ENCODE peak calls at places on chromosomes 5 and 9, in nine cellular contexts. One of them, this sample, is unnamed.

GRCh38 chr5:176500511-176500910 is 36.7 kb downstream of the RNF44 start:
- DNase-seq in tibial nerve: no peak
- DNase-seq in gastrocnemius medialis: no peak
- DNase-seq in MM.1S: no peak
- DNase-seq in astrocyte of the spinal cord: no peak
- DNase-seq in vagina: no peak
- DNase-seq in GM12865: no peak
- DNase-seq in nephron progenitor cell: no peak
- DNase-seq in lung: no peak
- DNase-seq in this sample: no peak

GRCh38 chr5:178590141-178590923 is at the start of gene COL23A1:
- DNase-seq in tibial nerve: no peak
- DNase-seq in gastrocnemius medialis: peak; percentile 43
- DNase-seq in MM.1S: no peak
- DNase-seq in astrocyte of the spinal cord: peak; percentile 53
- DNase-seq in vagina: no peak
- DNase-seq in GM12865: peak; percentile 3
- DNase-seq in nephron progenitor cell: peak; percentile 84
- DNase-seq in lung: peak; percentile 48
- DNase-seq in this sample: no peak

GRCh38 chr9:93911871-93912554 is 43.1 kb downstream of the BARX1 start:
- DNase-seq in tibial nerve: no peak
- DNase-seq in gastrocnemius medialis: no peak
- DNase-seq in MM.1S: no peak
- DNase-seq in astrocyte of the spinal cord: no peak
- DNase-seq in vagina: no peak
- DNase-seq in GM12865: no peak
- DNase-seq in nephron progenitor cell: no peak
- DNase-seq in lung: no peak
- DNase-seq in this sample: no peak

GRCh38 chr5:17123785-17124184 is 93.6 kb upstream of the BASP1 start:
- DNase-seq in tibial nerve: no peak
- DNase-seq in gastrocnemius medialis: no peak
- DNase-seq in MM.1S: no peak
- DNase-seq in astrocyte of the spinal cord: no peak
- DNase-seq in vagina: no peak
- DNase-seq in GM12865: no peak
- DNase-seq in nephron progenitor cell: no peak
- DNase-seq in lung: no peak
- DNase-seq in this sample: no peak

GRCh38 chr9:94600715-94601114 is 7.1 kb upstream of the FBP2 start:
- DNase-seq in tibial nerve: no peak
- DNase-seq in gastrocnemius medialis: peak; percentile 30
- DNase-seq in MM.1S: no peak
- DNase-seq in astrocyte of the spinal cord: no peak
- DNase-seq in vagina: no peak
- DNase-seq in GM12865: no peak
- DNase-seq in nephron progenitor cell: no peak
- DNase-seq in lung: no peak
- DNase-seq in this sample: no peak

GRCh38 chr9:93039976-93040375 is 18.5 kb upstream of the SUSD3 start:
- DNase-seq in tibial nerve: no peak
- DNase-seq in gastrocnemius medialis: no peak
- DNase-seq in MM.1S: no peak
- DNase-seq in astrocyte of the spinal cord: no peak
- DNase-seq in vagina: no peak
- DNase-seq in GM12865: no peak
- DNase-seq in nephron progenitor cell: no peak
- DNase-seq in lung: no peak
- DNase-seq in this sample: no peak

GRCh38 chr5:113221294-113222176 is 213.3 kb downstream of the TSSK1B start:
- DNase-seq in tibial nerve: no peak
- DNase-seq in gastrocnemius medialis: no peak
- DNase-seq in MM.1S: no peak
- DNase-seq in astrocyte of the spinal cord: no peak
- DNase-seq in vagina: no peak
- DNase-seq in GM12865: no peak
- DNase-seq in nephron progenitor cell: no peak
- DNase-seq in lung: no peak
- DNase-seq in this sample: no peak

GRCh38 chr5:173963867-173964429 is 25.0 kb upstream of the C5orf47 start:
- DNase-seq in tibial nerve: no peak
- DNase-seq in gastrocnemius medialis: no peak
- DNase-seq in MM.1S: no peak
- DNase-seq in astrocyte of the spinal cord: peak; percentile 64
- DNase-seq in vagina: no peak
- DNase-seq in GM12865: no peak
- DNase-seq in nephron progenitor cell: peak; percentile 40
- DNase-seq in lung: no peak
- DNase-seq in this sample: peak; percentile 49

GRCh38 chr9:77215874-77216273 is 38.5 kb downstream of the VPS13A start:
- DNase-seq in tibial nerve: no peak
- DNase-seq in gastrocnemius medialis: no peak
- DNase-seq in MM.1S: no peak
- DNase-seq in astrocyte of the spinal cord: peak; percentile 19
- DNase-seq in vagina: no peak
- DNase-seq in GM12865: no peak
- DNase-seq in nephron progenitor cell: no peak
- DNase-seq in lung: no peak
- DNase-seq in this sample: no peak
- TF ChIP-seq CTCF in tibial nerve: no peak
- TF ChIP-seq CTCF in gastrocnemius medialis: no peak
- TF ChIP-seq CTCF in MM.1S: no peak
- TF ChIP-seq CTCF in astrocyte of the spinal cord: peak; percentile 44
- TF ChIP-seq CTCF in vagina: no peak
- TF ChIP-seq CTCF in GM12865: no peak
- TF ChIP-seq CTCF in nephron progenitor cell: peak; percentile 18
- TF ChIP-seq CTCF in lung: no peak
- TF ChIP-seq CTCF in this sample: no peak

DNA sequence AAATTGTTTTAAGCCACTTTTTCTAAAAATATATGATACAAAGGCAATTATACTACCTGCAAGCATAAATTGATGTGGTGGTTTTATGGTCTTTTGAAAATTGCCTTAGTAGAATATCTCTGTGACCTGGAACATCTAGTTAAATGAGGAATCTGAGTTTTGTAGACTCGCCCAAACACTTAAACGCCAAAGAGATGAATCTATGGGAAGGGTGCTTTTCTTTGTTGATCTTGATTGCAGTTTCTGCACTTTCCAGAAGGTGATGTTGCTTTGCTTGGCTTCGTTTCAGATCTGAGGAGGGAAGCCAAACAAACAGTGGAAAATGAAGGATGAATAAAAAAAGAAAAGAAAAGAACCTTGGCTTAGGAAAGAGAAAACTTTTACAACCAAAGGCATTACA is 1021.3 kb downstream of the NR2F1-AS1 start:
- DNase-seq in tibial nerve: no peak
- DNase-seq in gastrocnemius medialis: no peak
- DNase-seq in MM.1S: no peak
- DNase-seq in astrocyte of the spinal cord: peak; percentile 86
- DNase-seq in vagina: no peak
- DNase-seq in GM12865: no peak
- DNase-seq in nephron progenitor cell: no peak
- DNase-seq in lung: no peak
- DNase-seq in this sample: no peak
- TF ChIP-seq CTCF in tibial nerve: no peak
- TF ChIP-seq CTCF in gastrocnemius medialis: no peak
- TF ChIP-seq CTCF in MM.1S: no peak
- TF ChIP-seq CTCF in astrocyte of the spinal cord: peak; percentile 26
- TF ChIP-seq CTCF in vagina: no peak
- TF ChIP-seq CTCF in GM12865: no peak
- TF ChIP-seq CTCF in nephron progenitor cell: no peak
- TF ChIP-seq CTCF in lung: no peak
- TF ChIP-seq CTCF in this sample: no peak

DNA sequence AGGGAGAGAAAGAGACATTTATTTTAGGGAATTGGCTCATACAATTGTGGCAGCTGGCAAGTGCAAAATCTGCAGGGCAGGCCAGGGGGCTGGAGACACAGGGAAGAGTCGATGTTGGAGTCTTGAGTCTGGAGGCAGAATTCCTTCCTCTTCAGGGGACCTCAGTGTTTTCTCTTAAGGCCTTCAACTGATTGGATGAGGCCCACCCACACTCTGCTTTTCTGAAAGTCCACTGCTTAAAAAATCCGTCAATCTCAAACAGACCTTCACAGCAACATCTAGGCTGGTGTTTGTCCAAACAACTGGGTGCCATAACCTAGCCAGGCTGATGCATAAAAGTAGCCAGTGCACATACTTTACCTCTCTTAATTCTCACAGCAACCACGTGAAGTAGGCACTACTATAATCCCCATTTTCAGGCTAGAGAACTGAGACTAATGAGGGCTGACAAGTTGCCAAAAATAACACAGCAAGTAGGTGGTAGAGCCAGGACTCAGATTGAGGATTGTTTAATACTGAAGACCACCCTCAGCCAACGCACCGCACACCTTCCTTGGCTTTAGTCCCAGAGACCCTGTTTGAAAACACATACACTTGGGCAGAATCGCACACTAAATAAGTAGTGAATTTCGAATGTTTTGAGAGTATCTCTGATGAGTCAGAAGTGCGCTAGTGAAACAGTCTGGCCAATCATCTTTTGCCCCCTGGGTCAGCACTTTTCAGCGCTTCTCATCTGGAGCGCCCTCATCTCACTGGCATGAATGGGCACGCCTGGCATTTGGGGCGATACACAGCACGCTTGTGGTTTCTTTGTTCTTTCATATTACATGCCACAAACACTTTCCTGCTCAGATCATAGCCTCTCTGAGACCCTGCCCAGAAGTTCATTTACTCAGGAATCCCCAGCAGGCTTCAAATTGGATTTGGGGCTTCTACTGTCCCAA is 591.4 kb downstream of the CCDC171 start:
- DNase-seq in tibial nerve: no peak
- DNase-seq in gastrocnemius medialis: no peak
- DNase-seq in MM.1S: no peak
- DNase-seq in astrocyte of the spinal cord: no peak
- DNase-seq in vagina: no peak
- DNase-seq in GM12865: peak; percentile 29
- DNase-seq in nephron progenitor cell: no peak
- DNase-seq in lung: no peak
- DNase-seq in this sample: no peak
- TF ChIP-seq CTCF in tibial nerve: no peak
- TF ChIP-seq CTCF in gastrocnemius medialis: no peak
- TF ChIP-seq CTCF in MM.1S: no peak
- TF ChIP-seq CTCF in astrocyte of the spinal cord: no peak
- TF ChIP-seq CTCF in vagina: no peak
- TF ChIP-seq CTCF in GM12865: no peak
- TF ChIP-seq CTCF in nephron progenitor cell: no peak
- TF ChIP-seq CTCF in lung: no peak
- TF ChIP-seq CTCF in this sample: no peak

DNA sequence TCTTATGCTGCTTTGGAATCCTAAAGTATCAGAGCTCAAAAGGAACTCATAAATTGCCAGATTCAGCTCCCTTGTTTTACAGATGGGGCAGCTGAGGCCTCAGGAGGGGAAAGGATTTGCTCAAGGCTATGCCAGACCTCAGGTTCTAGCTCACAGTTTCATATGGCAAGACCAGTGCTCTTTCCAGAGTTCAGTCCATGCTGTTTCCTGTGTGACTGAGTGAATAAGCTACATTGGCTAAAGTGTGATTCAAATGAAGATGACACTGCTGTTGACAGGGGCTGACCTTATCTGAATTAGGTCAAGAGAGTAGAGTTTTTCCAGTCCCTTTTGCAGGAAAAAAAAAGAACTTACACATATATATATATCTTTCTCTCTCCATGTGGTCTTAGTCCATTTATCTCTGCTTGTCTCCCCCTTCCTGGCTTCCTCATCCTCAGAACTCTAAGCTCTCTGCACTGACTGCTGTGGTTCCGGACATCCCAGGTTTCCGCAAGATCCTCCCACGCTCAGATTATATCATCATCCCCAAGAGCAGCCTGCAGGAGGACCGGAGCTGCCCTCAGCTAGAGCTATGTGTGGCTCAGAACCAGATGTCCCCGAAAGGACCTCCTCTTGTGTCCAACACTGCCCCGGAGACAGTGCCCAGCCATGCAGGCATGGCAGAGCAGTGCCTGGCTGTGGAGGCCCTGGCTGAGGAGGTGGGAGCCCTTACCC is 9.3 kb downstream of the HMGXB3 start:
- DNase-seq in tibial nerve: no peak
- DNase-seq in gastrocnemius medialis: no peak
- DNase-seq in MM.1S: no peak
- DNase-seq in astrocyte of the spinal cord: no peak
- DNase-seq in vagina: no peak
- DNase-seq in GM12865: no peak
- DNase-seq in nephron progenitor cell: no peak
- DNase-seq in lung: no peak
- DNase-seq in this sample: no peak
- TF ChIP-seq CTCF in tibial nerve: no peak
- TF ChIP-seq CTCF in gastrocnemius medialis: no peak
- TF ChIP-seq CTCF in MM.1S: no peak
- TF ChIP-seq CTCF in astrocyte of the spinal cord: no peak
- TF ChIP-seq CTCF in vagina: no peak
- TF ChIP-seq CTCF in GM12865: no peak
- TF ChIP-seq CTCF in nephron progenitor cell: no peak
- TF ChIP-seq CTCF in lung: no peak
- TF ChIP-seq CTCF in this sample: no peak

GRCh38 chr5:120108586-120109254 is 355.4 kb upstream of the PRR16 start:
- DNase-seq in tibial nerve: no peak
- DNase-seq in gastrocnemius medialis: no peak
- DNase-seq in MM.1S: no peak
- DNase-seq in astrocyte of the spinal cord: no peak
- DNase-seq in vagina: no peak
- DNase-seq in GM12865: no peak
- DNase-seq in nephron progenitor cell: no peak
- DNase-seq in lung: no peak
- DNase-seq in this sample: no peak

GRCh38 chr5:120103498-120103897 is 360.6 kb upstream of the PRR16 start:
- DNase-seq in tibial nerve: no peak
- DNase-seq in gastrocnemius medialis: no peak
- DNase-seq in MM.1S: peak; percentile 12
- DNase-seq in astrocyte of the spinal cord: no peak
- DNase-seq in vagina: no peak
- DNase-seq in GM12865: no peak
- DNase-seq in nephron progenitor cell: no peak
- DNase-seq in lung: no peak
- DNase-seq in this sample: no peak

GRCh38 chr5:120101771-120102170 is 362.3 kb upstream of the PRR16 start:
- DNase-seq in tibial nerve: no peak
- DNase-seq in gastrocnemius medialis: no peak
- DNase-seq in MM.1S: no peak
- DNase-seq in astrocyte of the spinal cord: no peak
- DNase-seq in vagina: no peak
- DNase-seq in GM12865: no peak
- DNase-seq in nephron progenitor cell: no peak
- DNase-seq in lung: no peak
- DNase-seq in this sample: no peak

DNA sequence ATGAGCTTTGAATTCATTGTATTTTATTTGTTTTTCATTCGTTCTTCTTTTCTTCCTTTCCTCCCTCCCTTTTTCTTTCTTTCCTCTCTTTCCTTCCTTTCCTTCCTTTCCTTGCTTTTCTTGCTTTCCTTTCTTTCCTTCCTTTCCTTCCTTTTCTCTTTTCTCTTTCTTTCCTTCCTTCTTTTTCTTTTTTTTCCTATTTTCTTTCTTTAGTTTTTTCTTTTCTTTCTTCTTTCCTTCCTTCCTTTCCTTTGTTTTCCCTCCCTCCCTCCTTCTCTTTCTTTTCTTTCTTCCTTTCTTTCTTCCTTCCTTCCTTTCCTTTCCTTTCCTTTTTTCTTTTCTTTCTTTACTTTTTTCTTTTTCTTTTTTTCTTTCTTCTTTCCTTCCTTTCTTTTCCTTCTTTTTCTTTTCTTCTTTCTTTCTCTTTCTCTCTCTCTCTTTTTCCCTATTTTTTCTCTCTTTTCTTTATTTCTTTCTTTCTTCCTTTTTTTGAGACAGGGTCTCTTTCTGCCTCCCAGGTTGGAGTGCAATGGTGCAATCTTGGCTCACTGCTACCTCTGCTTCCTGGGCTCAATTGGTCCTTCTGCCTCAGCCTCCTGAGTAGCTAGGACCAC is 357.1 kb upstream of the PRR16 start:
- DNase-seq in tibial nerve: no peak
- DNase-seq in gastrocnemius medialis: no peak
- DNase-seq in MM.1S: no peak
- DNase-seq in astrocyte of the spinal cord: no peak
- DNase-seq in vagina: no peak
- DNase-seq in GM12865: no peak
- DNase-seq in nephron progenitor cell: no peak
- DNase-seq in lung: no peak
- DNase-seq in this sample: no peak
- TF ChIP-seq CTCF in tibial nerve: no peak
- TF ChIP-seq CTCF in gastrocnemius medialis: no peak
- TF ChIP-seq CTCF in MM.1S: no peak
- TF ChIP-seq CTCF in astrocyte of the spinal cord: no peak
- TF ChIP-seq CTCF in vagina: no peak
- TF ChIP-seq CTCF in GM12865: no peak
- TF ChIP-seq CTCF in nephron progenitor cell: no peak
- TF ChIP-seq CTCF in lung: no peak
- TF ChIP-seq CTCF in this sample: no peak

This sample was measured in Calu3.